ENCODE peak calls at places on chromosomes 2 and 18, in nine cellular contexts. One of them, this sample, is unnamed.

GRCh38 chr2:23689891-23690290 is 237.0 kb downstream of the ATAD2B start:
- DNase-seq in lower leg skin: no peak
- DNase-seq in A172: no peak
- DNase-seq in right lobe of liver: no peak
- DNase-seq in esophagus squamous epithelium: no peak
- DNase-seq in NCI-H2029: no peak
- DNase-seq in hepatic stellate cell: no peak
- DNase-seq in OCI-M1: no peak
- DNase-seq in nephron progenitor cell: no peak
- DNase-seq in this sample: no peak

GRCh38 chr18:49026501-49027378 is 76.0 kb upstream of the SMAD7 start:
- DNase-seq in lower leg skin: peak
- DNase-seq in A172: no peak
- DNase-seq in right lobe of liver: no peak
- DNase-seq in esophagus squamous epithelium: no peak
- DNase-seq in NCI-H2029: no peak
- DNase-seq in hepatic stellate cell: no peak
- DNase-seq in OCI-M1: no peak
- DNase-seq in nephron progenitor cell: no peak
- DNase-seq in this sample: no peak

GRCh38 chr2:27628767-27629709 is at the start of the genes CCDC121 and GPN1:
- DNase-seq in lower leg skin: peak
- DNase-seq in A172: peak
- DNase-seq in right lobe of liver: peak
- DNase-seq in esophagus squamous epithelium: peak
- DNase-seq in NCI-H2029: peak
- DNase-seq in hepatic stellate cell: peak
- DNase-seq in OCI-M1: peak
- DNase-seq in nephron progenitor cell: peak
- DNase-seq in this sample: peak

GRCh38 chr2:216345846-216346245 is 26.4 kb downstream of the MARCHF4 start:
- DNase-seq in lower leg skin: no peak
- DNase-seq in A172: no peak
- DNase-seq in right lobe of liver: no peak
- DNase-seq in esophagus squamous epithelium: no peak
- DNase-seq in NCI-H2029: no peak
- DNase-seq in hepatic stellate cell: no peak
- DNase-seq in OCI-M1: no peak
- DNase-seq in nephron progenitor cell: no peak
- DNase-seq in this sample: no peak

GRCh38 chr18:23586249-23587196 is at the start of gene NPC1:
- DNase-seq in lower leg skin: peak
- DNase-seq in A172: peak
- DNase-seq in right lobe of liver: peak
- DNase-seq in esophagus squamous epithelium: peak
- DNase-seq in NCI-H2029: peak
- DNase-seq in hepatic stellate cell: peak
- DNase-seq in OCI-M1: peak
- DNase-seq in nephron progenitor cell: peak
- DNase-seq in this sample: peak

GRCh38 chr2:66428986-66429612 is 5.8 kb upstream of the MEIS1 start:
- DNase-seq in lower leg skin: no peak
- DNase-seq in A172: peak
- DNase-seq in right lobe of liver: no peak
- DNase-seq in esophagus squamous epithelium: no peak
- DNase-seq in NCI-H2029: peak
- DNase-seq in hepatic stellate cell: peak
- DNase-seq in OCI-M1: peak
- DNase-seq in nephron progenitor cell: no peak
- DNase-seq in this sample: peak

GRCh38 chr2:29293830-29294438 is 178.7 kb downstream of the CLIP4 start:
- DNase-seq in lower leg skin: no peak
- DNase-seq in A172: peak
- DNase-seq in right lobe of liver: no peak
- DNase-seq in esophagus squamous epithelium: no peak
- DNase-seq in NCI-H2029: no peak
- DNase-seq in hepatic stellate cell: no peak
- DNase-seq in OCI-M1: peak
- DNase-seq in nephron progenitor cell: peak
- DNase-seq in this sample: peak

GRCh38 chr2:222876947-222877346 is 16.1 kb downstream of the ACSL3 start:
- DNase-seq in lower leg skin: no peak
- DNase-seq in A172: no peak
- DNase-seq in right lobe of liver: no peak
- DNase-seq in esophagus squamous epithelium: no peak
- DNase-seq in NCI-H2029: no peak
- DNase-seq in hepatic stellate cell: no peak
- DNase-seq in OCI-M1: no peak
- DNase-seq in nephron progenitor cell: no peak
- DNase-seq in this sample: no peak

GRCh38 chr2:189337648-189338047 is 103.6 kb upstream of the WDR75 start:
- DNase-seq in lower leg skin: no peak
- DNase-seq in A172: no peak
- DNase-seq in right lobe of liver: no peak
- DNase-seq in esophagus squamous epithelium: no peak
- DNase-seq in NCI-H2029: no peak
- DNase-seq in hepatic stellate cell: peak
- DNase-seq in OCI-M1: no peak
- DNase-seq in nephron progenitor cell: no peak
- DNase-seq in this sample: no peak